ENCODE peak calls at places on chromosomes 11 and 22, in seven cellular contexts. One of them, this sample, is unnamed.
A peak's percentile ranks its signal among the peaks of the same experiment; 100 is the strongest.

GRCh38 chr11:83610996-83611395 is 324.8 kb upstream of the CCDC90B start:
- DNase-seq in T-cell: no peak
- DNase-seq in adrenal gland: no peak
- DNase-seq in GM23338: no peak
- DNase-seq in A172: no peak
- DNase-seq in LoVo: no peak
- DNase-seq in HTR-8/SVneo: no peak
- DNase-seq in this sample: no peak

GRCh38 chr11:66288138-66288865 is 641 bp downstream of the YIF1A start:
- DNase-seq in A172: peak; percentile 12
- DNase-seq in HTR-8/SVneo: no peak
- DNase-seq in GM23338: peak; percentile 51
- DNase-seq in LoVo: no peak
- DNase-seq in T-cell: no peak
- DNase-seq in adrenal gland: no peak
- DNase-seq in this sample: peak; percentile 51

GRCh38 chr22:44620129-44620840 is 81.7 kb upstream of the PRR5 start:
- DNase-seq in T-cell: peak; percentile 84
- DNase-seq in HTR-8/SVneo: no peak
- DNase-seq in GM23338: peak; percentile 97
- DNase-seq in A172: no peak
- DNase-seq in LoVo: no peak
- DNase-seq in adrenal gland: peak; percentile 91
- DNase-seq in this sample: peak; percentile 69

GRCh38 chr11:101862410-101863233 is 52.2 kb upstream of the CEP126 start:
- DNase-seq in A172: peak; percentile 43
- DNase-seq in adrenal gland: peak; percentile 57
- DNase-seq in HTR-8/SVneo: peak; percentile 62
- DNase-seq in T-cell: no peak
- DNase-seq in GM23338: peak; percentile 79
- DNase-seq in LoVo: no peak
- DNase-seq in this sample: no peak

GRCh38 chr22:25546242-25546641 is 18.2 kb upstream of the GRK3 start:
- DNase-seq in GM23338: no peak
- DNase-seq in T-cell: no peak
- DNase-seq in adrenal gland: no peak
- DNase-seq in A172: no peak
- DNase-seq in HTR-8/SVneo: no peak
- DNase-seq in LoVo: no peak
- DNase-seq in this sample: no peak

GRCh38 chr11:10693509-10694071 is at the start of gene IRAG1:
- DNase-seq in GM23338: peak; percentile 34
- DNase-seq in adrenal gland: peak; percentile 69
- DNase-seq in HTR-8/SVneo: no peak
- DNase-seq in A172: no peak
- DNase-seq in LoVo: no peak
- DNase-seq in T-cell: no peak
- DNase-seq in this sample: no peak

GRCh38 chr22:43209523-43209890 is 22.6 kb upstream of the TTLL12 start:
- DNase-seq in LoVo: no peak
- DNase-seq in HTR-8/SVneo: no peak
- DNase-seq in T-cell: no peak
- DNase-seq in adrenal gland: no peak
- DNase-seq in GM23338: no peak
- DNase-seq in A172: no peak
- DNase-seq in this sample: no peak

GRCh38 chr11:78030429-78031325 is 7.6 kb upstream of the KCTD14 start:
- DNase-seq in adrenal gland: peak; percentile 85
- DNase-seq in LoVo: peak; percentile 48
- DNase-seq in A172: no peak
- DNase-seq in GM23338: peak; percentile 27
- DNase-seq in T-cell: no peak
- DNase-seq in HTR-8/SVneo: peak; percentile 65
- DNase-seq in this sample: no peak

GRCh38 chr11:7637447-7638157 is 35.7 kb downstream of the CYB5R2 start:
- DNase-seq in GM23338: no peak
- DNase-seq in T-cell: no peak
- DNase-seq in LoVo: no peak
- DNase-seq in A172: peak; percentile 10
- DNase-seq in adrenal gland: no peak
- DNase-seq in HTR-8/SVneo: no peak
- DNase-seq in this sample: no peak

GRCh38 chr11:123145220-123145619 is 49.8 kb downstream of the CLMP start:
- DNase-seq in adrenal gland: peak; percentile 92
- DNase-seq in A172: peak; percentile 62
- DNase-seq in T-cell: no peak
- DNase-seq in LoVo: peak; percentile 71
- DNase-seq in GM23338: no peak
- DNase-seq in HTR-8/SVneo: peak; percentile 98
- DNase-seq in this sample: no peak

GRCh38 chr22:45462034-45462655 is 40.5 kb upstream of the FBLN1 start:
- DNase-seq in GM23338: peak; percentile 76
- DNase-seq in T-cell: no peak
- DNase-seq in HTR-8/SVneo: no peak
- DNase-seq in adrenal gland: no peak
- DNase-seq in LoVo: no peak
- DNase-seq in A172: no peak
- DNase-seq in this sample: no peak

GRCh38 chr22:45684169-45684568 is 12.5 kb downstream of the ATXN10 start:
- DNase-seq in HTR-8/SVneo: no peak
- DNase-seq in GM23338: no peak
- DNase-seq in LoVo: no peak
- DNase-seq in adrenal gland: no peak
- DNase-seq in A172: no peak
- DNase-seq in T-cell: no peak
- DNase-seq in this sample: no peak

GRCh38 chr11:11465280-11465679 is 112.2 kb upstream of the CSNK2A3 start:
- DNase-seq in adrenal gland: no peak
- DNase-seq in LoVo: no peak
- DNase-seq in GM23338: no peak
- DNase-seq in HTR-8/SVneo: no peak
- DNase-seq in T-cell: no peak
- DNase-seq in A172: no peak
- DNase-seq in this sample: no peak

GRCh38 chr11:132992838-132993680 is 539.2 kb downstream of the OPCML start:
- DNase-seq in LoVo: no peak
- DNase-seq in T-cell: no peak
- DNase-seq in GM23338: peak; percentile 57
- DNase-seq in A172: no peak
- DNase-seq in HTR-8/SVneo: no peak
- DNase-seq in adrenal gland: no peak
- DNase-seq in this sample: no peak

GRCh38 chr11:62895501-62895900 is 14.8 kb downstream of the SLC3A2 start:
- DNase-seq in T-cell: no peak
- DNase-seq in LoVo: no peak
- DNase-seq in adrenal gland: no peak
- DNase-seq in HTR-8/SVneo: no peak
- DNase-seq in A172: no peak
- DNase-seq in GM23338: no peak
- DNase-seq in this sample: no peak

GRCh38 chr11:120776683-120777010 is 247.3 kb upstream of the TBCEL start:
- DNase-seq in HTR-8/SVneo: no peak
- DNase-seq in GM23338: no peak
- DNase-seq in A172: no peak
- DNase-seq in LoVo: no peak
- DNase-seq in T-cell: no peak
- DNase-seq in adrenal gland: peak; percentile 37
- DNase-seq in this sample: no peak

GRCh38 chr11:88252208-88252607 is 77.0 kb upstream of the RAB38 start:
- DNase-seq in T-cell: no peak
- DNase-seq in GM23338: no peak
- DNase-seq in HTR-8/SVneo: no peak
- DNase-seq in A172: no peak
- DNase-seq in adrenal gland: no peak
- DNase-seq in LoVo: no peak
- DNase-seq in this sample: no peak

GRCh38 chr11:1161410-1162152 is 3.8 kb downstream of the MUC5AC start:
- DNase-seq in HTR-8/SVneo: no peak
- DNase-seq in GM23338: no peak
- DNase-seq in T-cell: no peak
- DNase-seq in LoVo: no peak
- DNase-seq in A172: no peak
- DNase-seq in adrenal gland: no peak
- DNase-seq in this sample: no peak

GRCh38 chr11:130513132-130513531 is 64.7 kb downstream of the ADAMTS15 start:
- DNase-seq in A172: peak; percentile 8
- DNase-seq in GM23338: no peak
- DNase-seq in LoVo: no peak
- DNase-seq in T-cell: no peak
- DNase-seq in HTR-8/SVneo: no peak
- DNase-seq in adrenal gland: no peak
- DNase-seq in this sample: no peak

GRCh38 chr11:11403763-11404725 is 51.0 kb upstream of the CSNK2A3 start:
- DNase-seq in adrenal gland: no peak
- DNase-seq in HTR-8/SVneo: no peak
- DNase-seq in GM23338: peak; percentile 50
- DNase-seq in T-cell: no peak
- DNase-seq in LoVo: no peak
- DNase-seq in A172: no peak
- DNase-seq in this sample: no peak

GRCh38 chr11:62020661-62021060 is 53.2 kb upstream of the FTH1 start:
- DNase-seq in A172: peak; percentile 31
- DNase-seq in LoVo: peak; percentile 52
- DNase-seq in HTR-8/SVneo: no peak
- DNase-seq in adrenal gland: no peak
- DNase-seq in T-cell: no peak
- DNase-seq in GM23338: no peak
- DNase-seq in this sample: no peak